ENCODE peak calls at places on chromosomes 3 and 15, in seven cellular contexts. U, R, H, M, B, O and Z are unnamed samples. For H3K27me3, the result is how much of the 10 kb centered on the place peaks cover.

GRCh38 chr15:48966595-48967301 is 3.0 kb upstream of the SHC4 start:
- DNase-seq in O (no peak), B (no peak), H (peak), M (no peak), R (no peak), U (no peak), Z (peak)

GRCh38 chr15:70478251-70478990 is 284.9 kb downstream of the UACA start:
- DNase-seq in M (no peak), O (peak), U (peak), H (no peak), R (no peak), B (peak), Z (no peak)

GRCh38 chr15:67148196-67148701 is 82.8 kb downstream of the SMAD3 start:
- DNase-seq in U (no peak), M (no peak), O (no peak), R (no peak), B (peak), H (no peak), Z (peak)

GRCh38 chr3:12288466-12289129 is at the start of gene PPARG:
- DNase-seq in U (peak), M (peak), H (peak), O (peak), R (no peak), B (no peak), Z (no peak)

GRCh38 chr3:188092648-188093047 is 61.3 kb upstream of the LPP start:
- DNase-seq in U (no peak), O (no peak), M (no peak), R (no peak), B (peak), H (peak), Z (no peak)

GRCh38 chr15:23441204-23441603 is 5.8 kb downstream of the GOLGA6L2 start:
- DNase-seq in M (no peak), R (no peak), O (no peak), B (no peak), U (no peak), H (no peak), Z (no peak)

GRCh38 chr3:184635126-184635525 is 73.5 kb downstream of the EPHB3 start:
- DNase-seq in M (no peak), O (peak), B (no peak), R (no peak), H (no peak), U (no peak), Z (peak)

GRCh38 chr15:58019503-58020376 is 45.8 kb downstream of the ALDH1A2 start:
- DNase-seq in B (no peak), H (no peak), M (no peak), O (no peak), U (no peak), R (no peak), Z (no peak)

GRCh38 chr3:151199569-151200438 is 3.2 kb downstream of the GPR171 start:
- DNase-seq in R (no peak), B (no peak), U (no peak), O (no peak), H (no peak), M (no peak), Z (no peak)

GRCh38 chr3:125000661-125001060 is 55.1 kb downstream of the HEG1 start:
- DNase-seq in R (no peak), B (no peak), M (no peak), H (no peak), O (no peak), U (no peak), Z (no peak)

GRCh38 chr3:146189519-146190173 is 28.7 kb upstream of the PLOD2 start:
- DNase-seq in O (no peak), M (peak), B (peak), H (peak), U (peak), R (no peak), Z (peak)

GRCh38 chr3:45545476-45545875 is 49.1 kb upstream of the LIMD1 start:
- DNase-seq in R (no peak), O (no peak), M (peak), H (no peak), B (peak), U (no peak), Z (no peak)

GRCh38 chr3:64642327-64643151 is 45.3 kb downstream of the ADAMTS9 start:
- DNase-seq in B (no peak), R (no peak), U (no peak), H (peak), M (peak), O (no peak), Z (no peak)

GRCh38 chr15:82647045-82647834 is at the start of gene CPEB1:
- DNase-seq in H (no peak), O (no peak), U (peak), M (peak), R (peak), B (peak), Z (no peak)

GRCh38 chr15:56916825-56917477 is 1.5 kb upstream of the TCF12 start:
- DNase-seq in H (no peak), B (peak), O (no peak), M (no peak), U (no peak), R (no peak), Z (no peak)

GRCh38 chr15:77282333-77282732 is 137.6 kb downstream of the PEAK1 start:
- DNase-seq in R (no peak), B (peak), M (no peak), H (no peak), U (peak), O (no peak), Z (no peak)

GRCh38 chr3:188900421-188900941 is 271.3 kb upstream of the TPRG1 start:
- DNase-seq in M (no peak), R (no peak), O (no peak), H (no peak), B (no peak), U (no peak), Z (no peak)

GRCh38 chr3:116037954-116038911 is 407.1 kb downstream of the LSAMP start:
- DNase-seq in H (no peak), R (no peak), B (no peak), U (no peak), M (no peak), O (no peak), Z (no peak)

GRCh38 chr15:47027322-47027946 is 689.9 kb upstream of the SEMA6D start:
- DNase-seq in U (no peak), H (no peak), M (peak), O (no peak), B (no peak), R (no peak), Z (peak)

GRCh38 chr3:36060950-36061349 is 319.4 kb upstream of the STAC start:
- DNase-seq in R (no peak), O (no peak), M (no peak), B (no peak), H (no peak), U (no peak), Z (no peak)

GRCh38 chr3:27570421-27571106 is 86.4 kb upstream of the SLC4A7 start:
- DNase-seq in H (no peak), M (no peak), O (no peak), B (no peak), R (no peak), U (no peak), Z (no peak)

GRCh38 chr15:66931768-66932633 is 133.4 kb upstream of the SMAD3 start:
- DNase-seq in B (peak), H (peak), R (peak), U (no peak), M (no peak), O (no peak), Z (peak)

GRCh38 chr3:127790580-127791183 is 31.6 kb downstream of the MGLL start:
- DNase-seq in M (no peak), H (no peak), U (no peak), O (no peak), B (no peak), R (no peak), Z (no peak)

GRCh38 chr3:170811515-170811914 is 58.5 kb downstream of the RPL22L1 start:
- DNase-seq in B (no peak), M (no peak), O (no peak), H (peak), U (no peak), R (no peak), Z (no peak)

GRCh38 chr3:58668247-58668646 is 1.7 kb upstream of the FAM3D start:
- DNase-seq in B (no peak), R (no peak), M (no peak), U (no peak), H (peak), O (no peak), Z (no peak)

GRCh38 chr15:90316139-90316538 is 35.9 kb upstream of the ZNF774 start:
- DNase-seq in R (peak), B (peak), O (no peak), M (no peak), U (no peak), H (no peak), Z (no peak)

GRCh38 chr3:149131594-149131993 is 2.2 kb downstream of the HPS3 start:
- DNase-seq in M (no peak), B (no peak), U (no peak), H (peak), R (no peak), O (no peak), Z (no peak)

GRCh38 chr15:29121907-29122306 is 147.7 kb downstream of the NSMCE3 start:
- DNase-seq in U (no peak), B (no peak), H (no peak), R (no peak), O (no peak), M (no peak), Z (no peak)

GRCh38 chr15:35624881-35625280 is 78.9 kb upstream of the DPH6 start:
- DNase-seq in O (peak), U (no peak), B (peak), H (no peak), M (no peak), R (no peak), Z (no peak)

GRCh38 chr15:36501063-36501678 is 78.3 kb upstream of the CDIN1 start:
- DNase-seq in O (no peak), R (peak), H (peak), U (no peak), M (peak), B (peak), Z (peak)

GRCh38 chr15:65659502-65660052 is 37.8 kb downstream of the SLC24A1 start:
- DNase-seq in O (no peak), R (no peak), H (no peak), M (no peak), U (no peak), B (no peak), Z (no peak)

GRCh38 chr15:90885432-90886290 is 1.4 kb downstream of the FES start:
- DNase-seq in H (peak), M (peak), R (peak), O (peak), B (peak), U (peak), Z (peak)

GRCh38 chr15:99228120-99228770 is 21.1 kb downstream of the TTC23 start:
- DNase-seq in R (no peak), B (no peak), H (no peak), U (no peak), O (no peak), M (no peak), Z (no peak)

GRCh38 chr3:65714138-65714537 is 324.6 kb downstream of the MAGI1 start:
- DNase-seq in M (no peak), O (no peak), H (no peak), B (peak), R (no peak), U (no peak), Z (peak)

GRCh38 chr15:29089731-29090616 is 179.6 kb downstream of the NSMCE3 start:
- DNase-seq in H (no peak), M (no peak), U (no peak), R (no peak), O (no peak), B (no peak), Z (no peak)

GRCh38 chr3:42290966-42291714 is 25.2 kb upstream of the CCK start:
- DNase-seq in H (no peak), R (no peak), U (no peak), B (no peak), M (no peak), O (no peak), Z (no peak)

GRCh38 chr15:40364259-40364658 is 6.2 kb downstream of the DISP2 start:
- DNase-seq in M (no peak), O (no peak), H (no peak), B (no peak), R (no peak), U (no peak), Z (no peak)
- H3K27me3 ChIP-seq in M (under half), O (under half), H (under half), B (under half), R (under half), U (under half), Z (under half)

GRCh38 chr3:71402872-71403271 is 180.7 kb downstream of the FOXP1 start:
- DNase-seq in R (no peak), U (no peak), M (no peak), B (no peak), H (no peak), O (no peak), Z (no peak)

GRCh38 chr3:71401695-71402231 is 181.8 kb downstream of the FOXP1 start:
- DNase-seq in B (no peak), M (no peak), O (no peak), R (no peak), U (no peak), H (no peak), Z (no peak)

GRCh38 chr3:71399478-71399877 is 184.1 kb downstream of the FOXP1 start:
- DNase-seq in R (no peak), B (no peak), M (no peak), O (no peak), U (no peak), H (no peak), Z (no peak)

GRCh38 chr3:71400986-71401451 is 182.5 kb downstream of the FOXP1 start:
- DNase-seq in U (no peak), R (no peak), M (no peak), O (no peak), B (no peak), H (no peak), Z (no peak)

GRCh38 chr3:71402280-71402679 is 181.2 kb downstream of the FOXP1 start:
- DNase-seq in R (no peak), H (no peak), B (no peak), M (no peak), O (no peak), U (no peak), Z (no peak)
- H3K27ac ChIP-seq in R (no peak), H (no peak), B (no peak), M (no peak), O (no peak), U (no peak), Z (no peak)

GRCh38 chr3:141656771-141657170 is 81.3 kb upstream of the RNF7 start:
- DNase-seq in O (no peak), U (no peak), H (no peak), M (no peak), R (no peak), B (no peak), Z (no peak)

GRCh38 chr3:141663993-141664392 is 74.1 kb upstream of the RNF7 start:
- DNase-seq in R (no peak), M (no peak), U (no peak), O (peak), B (no peak), H (no peak), Z (no peak)

GRCh38 chr3:141659821-141660597 is 78.1 kb upstream of the RNF7 start:
- DNase-seq in H (peak), R (peak), M (peak), B (peak), U (peak), O (peak), Z (peak)

GRCh38 chr3:141661229-141662196 is 76.6 kb upstream of the RNF7 start:
- DNase-seq in H (no peak), O (no peak), B (no peak), U (no peak), R (no peak), M (no peak), Z (no peak)

DNA sequence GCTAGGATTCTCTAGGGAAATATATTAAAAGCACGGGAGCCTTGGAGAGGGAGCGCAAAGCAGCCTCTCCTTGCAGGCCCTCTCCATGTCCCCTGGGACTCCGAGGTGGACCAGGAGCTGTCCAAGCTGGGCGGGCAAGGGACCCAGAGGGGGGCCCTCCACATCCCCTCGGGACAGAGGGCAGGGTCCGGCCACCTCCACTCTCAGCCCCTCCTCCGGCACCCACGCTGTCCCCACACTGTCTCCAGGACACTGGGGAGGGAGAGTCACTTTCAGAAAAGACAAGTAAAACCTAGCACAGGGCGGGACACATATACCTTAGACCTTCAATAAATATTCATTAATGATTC is 77.5 kb upstream of the RNF7 start:
- DNase-seq in U (no peak), M (no peak), R (no peak), O (no peak), B (no peak), H (peak), Z (no peak)
- H3K4me3 ChIP-seq in U (peak), M (peak), R (peak), O (peak), B (peak), H (no peak), Z (peak)

DNA sequence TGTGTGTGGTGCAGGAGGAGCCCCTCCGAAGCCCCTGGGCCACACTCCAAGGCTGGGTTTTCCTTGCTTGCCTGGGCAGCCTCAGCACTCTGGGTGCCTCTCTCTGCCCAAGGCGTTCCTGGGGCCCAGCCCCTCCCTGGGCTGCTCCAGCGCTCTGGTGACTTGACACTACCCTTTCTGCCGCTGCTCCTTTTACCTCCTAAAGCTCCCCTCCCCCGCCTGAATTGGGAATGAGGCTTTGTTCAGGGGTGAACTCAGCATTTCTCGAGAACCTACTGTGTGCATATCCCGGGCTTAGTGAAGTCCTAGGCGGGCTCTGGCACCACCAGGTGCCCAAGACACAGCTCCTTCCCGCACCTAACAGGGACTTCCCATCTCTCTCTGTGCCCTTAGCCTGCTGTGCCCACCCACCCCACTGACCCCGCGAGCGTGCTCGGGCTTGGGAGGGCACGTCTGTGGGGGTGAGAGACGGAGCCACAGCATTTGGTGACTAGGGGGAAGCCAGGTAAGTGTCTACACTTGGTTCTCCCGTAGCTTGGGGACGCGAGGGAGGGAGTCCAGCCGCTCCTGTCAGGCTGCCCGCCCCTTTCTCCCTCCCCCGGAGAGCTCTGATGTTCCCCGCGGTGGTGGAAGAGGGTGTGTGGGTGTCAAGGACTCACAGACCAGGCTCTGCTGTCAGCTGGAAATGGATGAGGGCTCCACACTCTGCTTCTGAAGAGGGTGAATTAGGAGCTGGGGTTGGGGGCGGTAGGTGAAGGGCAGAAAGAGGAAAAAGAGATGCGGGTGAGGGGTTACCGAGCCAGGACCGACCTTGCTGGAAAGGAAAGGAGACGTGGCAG is 1.1 kb upstream of the BAHD1 start:
- DNase-seq in B (peak), R (peak), H (peak), U (peak), M (peak), O (peak), Z (no peak)
- H3K27me3 ChIP-seq in B (under half), R (under half), H (under half), U (under half), M (under half), O (half or more), Z (under half)

DNA sequence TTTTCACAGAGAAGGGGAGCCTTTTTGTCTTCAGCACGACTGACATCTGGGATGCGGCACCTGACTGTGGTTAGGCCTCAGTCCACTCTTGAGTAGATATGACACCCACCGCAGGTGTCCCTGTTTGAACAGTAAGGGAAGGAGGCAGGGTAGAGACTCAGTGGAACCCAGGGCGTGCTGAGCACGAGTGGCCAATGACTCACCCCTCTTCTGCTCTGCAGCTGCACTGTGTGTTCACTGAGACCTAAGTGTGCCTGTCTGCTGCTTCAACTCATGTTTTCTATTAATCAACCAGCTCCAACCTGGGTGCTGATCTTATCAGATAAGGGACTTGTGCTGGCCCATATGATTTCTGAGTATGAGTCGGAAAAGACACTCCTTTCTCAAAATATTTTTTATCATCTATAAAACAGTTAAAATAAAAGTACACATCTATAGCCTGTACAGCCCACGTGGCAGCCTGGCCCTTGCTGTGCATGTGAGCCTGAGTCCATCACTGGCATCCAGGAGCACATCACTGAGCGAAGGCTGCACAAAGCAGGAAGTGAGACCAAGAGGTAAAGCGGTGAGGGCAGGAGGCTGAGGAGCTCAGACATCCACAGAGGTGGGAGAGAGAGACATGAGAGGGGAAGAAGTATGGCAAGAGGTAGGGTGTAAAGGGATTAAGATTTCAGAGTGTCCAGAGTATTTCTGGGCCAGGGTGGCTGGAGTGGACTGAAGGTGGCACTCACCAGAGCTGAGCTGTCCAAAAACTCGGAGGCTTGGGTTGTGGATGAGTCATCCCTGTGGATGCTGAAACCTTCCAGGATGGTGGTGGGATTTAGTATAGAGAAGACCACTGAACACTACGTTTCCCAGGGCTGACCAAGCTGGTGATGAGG is 49.2 kb downstream of the SLC41A3 start:
- DNase-seq in U (no peak), B (no peak), O (no peak), H (no peak), R (no peak), M (no peak), Z (no peak)
- H3K27ac ChIP-seq in U (peak), B (no peak), O (no peak), H (no peak), R (no peak), M (no peak), Z (no peak)

GRCh38 chr3:196186661-196187573 is 24.3 kb downstream of the ZDHHC19 start:
- DNase-seq in O (no peak), M (no peak), B (no peak), H (no peak), R (no peak), U (no peak), Z (no peak)
- H3K4me3 ChIP-seq in O (no peak), M (no peak), B (no peak), H (no peak), R (no peak), U (no peak), Z (peak)

GRCh38 chr15:78702609-78703332 is 61.8 kb upstream of the CHRNB4 start:
- DNase-seq in B (no peak), M (no peak), R (no peak), O (no peak), U (no peak), H (peak), Z (no peak)
- H3K27me3 ChIP-seq in B (under half), M (under half), R (under half), O (under half), U (under half), H (under half), Z (under half)